ENCODE peak calls at places on chromosomes 6 and 20, in eight cellular contexts. T, O, R, P, Y, M, V and X are unnamed samples.

GRCh38 chr6:8277769-8278168 is 157.6 kb downstream of the SLC35B3 start:
- DNase-seq in V (no peak), O (no peak), T (peak; percentile 24), M (no peak), P (no peak), Y (no peak), R (no peak), X (no peak)

GRCh38 chr6:105642708-105643107 is 239.8 kb upstream of the PREP start:
- DNase-seq in T (no peak), Y (peak; percentile 33), M (no peak), O (peak; percentile 39), V (no peak), P (no peak), R (no peak), X (peak; percentile 91)

GRCh38 chr6:6812427-6812826 is 223.9 kb downstream of the LY86 start:
- DNase-seq in V (no peak), Y (no peak), T (no peak), P (no peak), O (no peak), M (no peak), R (no peak), X (no peak)

GRCh38 chr6:128144320-128144719 is 243.5 kb upstream of the THEMIS start:
- DNase-seq in O (no peak), M (no peak), Y (no peak), V (no peak), R (no peak), T (peak; percentile 4), P (no peak), X (no peak)

GRCh38 chr6:44411141-44411540 is 23.6 kb downstream of the CDC5L start:
- DNase-seq in T (no peak), V (no peak), Y (peak; percentile 18), P (no peak), O (no peak), M (no peak), R (no peak), X (no peak)

GRCh38 chr6:138115191-138115590 is 8.0 kb upstream of the PERP start:
- DNase-seq in V (no peak), Y (no peak), T (no peak), M (no peak), P (no peak), R (no peak), O (no peak), X (no peak)

GRCh38 chr6:35808688-35809087 is 3.5 kb downstream of the LHFPL5 start:
- DNase-seq in T (no peak), V (no peak), R (no peak), Y (no peak), M (no peak), P (no peak), O (peak; percentile 25), X (no peak)

GRCh38 chr6:85395746-85396145 is 54.1 kb upstream of the NT5E start:
- DNase-seq in R (no peak), P (no peak), M (no peak), V (no peak), T (no peak), O (no peak), Y (no peak), X (no peak)

GRCh38 chr6:150936021-150936555 is 70.6 kb downstream of the MTHFD1L start:
- DNase-seq in O (no peak), R (no peak), T (no peak), Y (no peak), V (no peak), P (no peak), M (no peak), X (no peak)

GRCh38 chr6:70398783-70399730 is 14.3 kb upstream of the FAM135A start:
- DNase-seq in R (peak; percentile 88), T (no peak), Y (peak; percentile 23), M (no peak), V (no peak), O (peak; percentile 89), P (no peak), X (peak; percentile 98)

DNA sequence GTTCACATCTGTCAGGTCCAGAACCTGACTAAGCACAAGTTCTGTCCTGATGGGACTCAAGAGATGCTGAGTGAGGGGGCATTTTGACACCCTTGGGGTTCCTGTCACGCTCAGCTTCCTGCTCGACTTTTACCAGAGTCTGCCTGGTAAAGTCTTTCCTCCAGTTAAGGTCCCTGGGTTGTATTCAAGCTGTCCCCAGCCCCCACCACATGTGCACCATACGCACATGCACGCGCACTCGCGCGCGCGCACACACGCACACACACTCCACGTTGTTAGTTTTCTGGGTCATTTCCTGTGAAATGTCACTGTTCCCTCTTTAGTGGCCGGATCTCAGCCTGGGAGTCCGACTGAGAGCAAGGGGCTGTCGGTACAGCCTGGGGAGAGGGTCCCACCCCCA is 166.1 kb downstream of the GMPR start:
- DNase-seq in Y (no peak), M (no peak), R (no peak), O (no peak), T (no peak), P (no peak), V (no peak), X (no peak)
- H3K4me1 ChIP-seq in Y (peaks cover 34% of the 10 kb centered on the region), M (peaks cover 5% of the 10 kb centered on the region), R (peaks cover 1% of the 10 kb centered on the region), O (peaks cover 9% of the 10 kb centered on the region), T (peaks cover 12% of the 10 kb centered on the region), P (peaks cover 47% of the 10 kb centered on the region), V (no peaks in the 10 kb centered on the region), X (peaks cover 14% of the 10 kb centered on the region)

GRCh38 chr6:90284236-90284744 is 12.4 kb downstream of the BACH2 start:
- DNase-seq in R (peak; percentile 37), O (peak; percentile 90), Y (peak; percentile 95), V (no peak), T (no peak), M (no peak), P (no peak), X (peak; percentile 88)
- TF ChIP-seq CTCF in R (no peak), O (no peak), Y (no peak), V (no peak), T (no peak), M (no peak), P (peak; percentile 19), X (peak; percentile 30)

GRCh38 chr6:467111-467510 is 75.6 kb downstream of the IRF4 start:
- DNase-seq in O (no peak), R (no peak), P (no peak), T (no peak), Y (no peak), M (no peak), V (no peak), X (no peak)
- H3K27me3 ChIP-seq in O (peaks cover 55% of the 10 kb centered on the region), R (no peaks in the 10 kb centered on the region), P (no peaks in the 10 kb centered on the region), T (no peaks in the 10 kb centered on the region), Y (peaks cover 17% of the 10 kb centered on the region), M (no peaks in the 10 kb centered on the region), V (no peaks in the 10 kb centered on the region), X (no peaks in the 10 kb centered on the region)

DNA sequence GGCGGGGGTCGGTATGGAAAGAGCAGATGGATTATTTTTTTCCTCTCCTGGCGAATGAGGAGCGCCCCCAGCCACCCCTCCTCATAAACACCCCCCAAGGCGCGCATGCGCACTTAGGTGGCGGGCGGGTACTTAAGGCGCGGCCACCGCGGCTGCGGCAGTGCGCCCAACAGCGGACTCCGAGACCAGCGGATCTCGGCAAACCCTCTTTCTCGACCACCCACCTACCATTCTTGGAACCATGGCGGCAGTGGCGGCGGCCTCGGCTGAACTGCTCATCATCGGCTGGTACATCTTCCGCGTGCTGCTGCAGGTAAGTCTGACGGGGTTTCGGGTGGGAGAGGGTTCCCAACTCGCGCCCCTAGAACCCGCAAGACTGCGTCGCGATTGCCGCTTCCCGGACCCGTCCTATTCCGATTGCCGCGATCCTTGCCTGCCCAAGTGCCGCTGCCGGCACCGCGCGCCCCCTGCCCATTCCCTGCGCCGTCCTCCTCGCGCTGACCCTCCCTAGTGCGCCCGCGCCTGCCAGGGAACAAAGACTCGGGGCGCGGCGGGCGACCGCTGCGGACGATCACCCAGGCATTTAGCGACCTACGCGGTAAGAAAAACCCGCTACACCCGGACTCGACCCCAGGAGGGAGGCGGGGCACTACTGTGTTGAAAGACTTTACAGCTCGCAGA is at the start of gene NNAT:
- DNase-seq in O (no peak), M (no peak), V (no peak), Y (no peak), P (no peak), T (no peak), R (no peak), X (no peak)
- H3K4me1 ChIP-seq in O (peaks cover 34% of the 10 kb centered on the region), M (peaks cover 65% of the 10 kb centered on the region), V (peaks cover 43% of the 10 kb centered on the region), Y (peaks cover 33% of the 10 kb centered on the region), P (peaks cover 83% of the 10 kb centered on the region), T (peaks cover 26% of the 10 kb centered on the region), R (peaks cover 27% of the 10 kb centered on the region), X (peaks cover 30% of the 10 kb centered on the region)

DNA sequence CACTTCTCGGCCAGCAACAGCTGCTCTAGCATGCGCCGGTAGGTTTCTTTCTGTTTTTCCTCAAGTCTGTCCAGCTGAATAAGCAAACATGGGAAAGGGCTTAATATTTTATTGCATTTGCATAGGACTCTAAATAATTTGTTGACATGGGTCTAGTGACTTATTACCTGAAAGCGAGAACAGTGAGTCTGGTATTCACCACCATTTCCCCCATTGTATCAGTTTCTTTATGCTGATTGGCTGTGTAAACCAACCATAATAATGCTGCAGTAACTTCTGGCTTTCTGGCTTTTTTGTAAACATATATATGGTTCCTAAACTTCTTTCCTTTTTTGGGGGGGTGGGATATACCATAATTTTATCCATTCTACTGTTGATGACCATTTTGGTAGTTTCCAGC is 69.1 kb upstream of the TMEM30A start:
- DNase-seq in Y (no peak), M (no peak), P (no peak), T (no peak), O (no peak), R (no peak), V (no peak), X (no peak)
- TF ChIP-seq CTCF in Y (no peak), M (no peak), P (no peak), T (no peak), O (no peak), R (no peak), V (no peak), X (no peak)

GRCh38 chr6:13989424-13990144 is 64.8 kb downstream of the RNF182 start:
- DNase-seq in R (no peak), Y (peak; percentile 39), O (no peak), M (no peak), P (no peak), V (no peak), T (no peak), X (no peak)

GRCh38 chr6:13988049-13988738 is 63.4 kb downstream of the RNF182 start:
- DNase-seq in V (no peak), T (no peak), M (no peak), P (no peak), O (no peak), R (no peak), Y (no peak), X (no peak)

GRCh38 chr6:13987400-13987865 is 62.7 kb downstream of the RNF182 start:
- DNase-seq in T (no peak), Y (no peak), M (no peak), V (no peak), O (no peak), R (no peak), P (no peak), X (no peak)

GRCh38 chr6:13990830-13991229 is 66.1 kb downstream of the RNF182 start:
- DNase-seq in O (no peak), P (no peak), V (no peak), T (no peak), M (no peak), R (no peak), Y (no peak), X (no peak)

GRCh38 chr6:13988908-13989307 is 64.2 kb downstream of the RNF182 start:
- DNase-seq in T (no peak), Y (no peak), P (no peak), M (no peak), O (no peak), R (no peak), V (no peak), X (no peak)
- H3K27me3 ChIP-seq in T (no peaks in the 10 kb centered on the region), Y (no peaks in the 10 kb centered on the region), P (no peaks in the 10 kb centered on the region), M (no peaks in the 10 kb centered on the region), O (no peaks in the 10 kb centered on the region), R (no peaks in the 10 kb centered on the region), V (no peaks in the 10 kb centered on the region), X (no peaks in the 10 kb centered on the region)

GRCh38 chr6:3746119-3746691 is 5.3 kb downstream of the PXDC1 start:
- DNase-seq in Y (no peak), P (no peak), R (no peak), T (peak; percentile 21), M (no peak), V (no peak), O (no peak), X (no peak)
- H3K4me1 ChIP-seq in Y (peaks cover 34% of the 10 kb centered on the region), P (peaks cover 100% of the 10 kb centered on the region), R (peaks cover 48% of the 10 kb centered on the region), T (peaks cover 9% of the 10 kb centered on the region), M (peaks cover 79% of the 10 kb centered on the region), V (peaks cover 80% of the 10 kb centered on the region), O (peaks cover 43% of the 10 kb centered on the region), X (peaks cover 4% of the 10 kb centered on the region)